ENCODE peak calls at places on chromosomes 5 and 9, in four cellular contexts. B, G, L and K are unnamed samples.
A peak's percentile ranks its signal among the peaks of the same experiment; 100 is the strongest.

GRCh38 chr5:74212336-74212735 is 428.2 kb downstream of the ENC1 start:
- DNase-seq in B (no peak), G (no peak), L (peak; percentile 76), K (no peak)

GRCh38 chr9:94029932-94030317 is 54.3 kb upstream of the PTPDC1 start:
- DNase-seq in B (no peak), G (no peak), L (no peak), K (no peak)

GRCh38 chr9:116154334-116154975 is 864 bp downstream of the PAPPA start:
- DNase-seq in B (no peak), G (no peak), L (peak; percentile 37), K (peak; percentile 68)

GRCh38 chr5:141677415-141677814 is 4.6 kb downstream of the ARAP3 start:
- DNase-seq in B (no peak), G (no peak), L (peak; percentile 62), K (no peak)

GRCh38 chr9:70079364-70080103 is 35.9 kb downstream of the MAMDC2 start:
- DNase-seq in B (no peak), G (no peak), L (no peak), K (no peak)

GRCh38 chr5:14177651-14178050 is 34.5 kb downstream of the TRIO start:
- DNase-seq in B (no peak), G (no peak), L (no peak), K (no peak)

GRCh38 chr9:90023861-90024260 is 419.0 kb downstream of the GADD45G start:
- DNase-seq in B (no peak), G (no peak), L (no peak), K (no peak)

GRCh38 chr9:78463750-78464149 is 166.8 kb downstream of the PSAT1 start:
- DNase-seq in B (no peak), G (no peak), L (no peak), K (no peak)

GRCh38 chr5:159310492-159310891 is 19.8 kb downstream of the IL12B start:
- DNase-seq in B (peak; percentile 36), G (peak; percentile 52), L (peak; percentile 67), K (peak; percentile 67)

GRCh38 chr9:89744255-89744648 is 139.4 kb downstream of the GADD45G start:
- DNase-seq in B (no peak), G (no peak), L (no peak), K (peak; percentile 56)

GRCh38 chr9:76759726-76760125 is 4.5 kb upstream of the PCA3 start:
- DNase-seq in B (no peak), G (peak; percentile 39), L (no peak), K (no peak)

GRCh38 chr9:112550531-112550930 is 63.9 kb downstream of the KIAA1958 start:
- DNase-seq in B (no peak), G (no peak), L (no peak), K (no peak)

GRCh38 chr5:98205691-98206461 is 567.6 kb upstream of the RGMB start:
- DNase-seq in B (peak; percentile 72), G (no peak), L (no peak), K (no peak)

GRCh38 chr5:59193616-59194319 is 610.9 kb downstream of the RAB3C start:
- DNase-seq in B (peak; percentile 95), G (no peak), L (no peak), K (peak; percentile 81)

GRCh38 chr9:83511051-83511450 is 27.1 kb downstream of the FRMD3 start:
- DNase-seq in B (peak; percentile 11), G (no peak), L (no peak), K (no peak)

GRCh38 chr5:170273968-170274710 is 23.4 kb downstream of the LCP2 start:
- DNase-seq in B (no peak), G (no peak), L (peak; percentile 75), K (no peak)

DNA sequence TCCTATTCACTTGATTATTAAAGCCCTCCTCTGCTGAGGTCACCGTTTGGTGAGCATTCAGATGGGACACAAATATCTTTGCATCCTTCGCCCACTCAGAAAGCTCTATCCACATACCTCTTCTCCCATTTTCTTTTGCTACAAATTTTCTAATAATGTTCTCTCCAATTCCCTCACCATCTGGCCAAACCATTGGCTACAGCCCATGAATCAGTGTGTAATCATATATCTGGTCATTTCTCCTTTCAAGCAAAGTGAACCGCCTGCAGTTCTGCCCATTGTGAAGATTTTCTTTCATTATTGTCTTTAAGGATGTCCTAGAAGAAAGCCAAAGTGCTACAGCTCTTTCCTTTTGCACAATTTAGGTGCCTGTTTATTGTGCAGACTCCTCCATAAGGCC is 54.2 kb upstream of the DAPK1 start:
- DNase-seq in B (no peak), G (no peak), L (no peak), K (no peak)
- H3K9ac ChIP-seq in B (no peak overlapping the region), G (no peak overlapping the region), L (no peak overlapping the region), K (no peak overlapping the region)

GRCh38 chr9:135772056-135773042 is 70.4 kb downstream of the KCNT1 start:
- DNase-seq in B (no peak), G (no peak), L (no peak), K (no peak)
- H3K4me1 ChIP-seq in B (no peaks in the 10 kb centered on the region), G (no peaks in the 10 kb centered on the region), L (no peaks in the 10 kb centered on the region), K (no peaks in the 10 kb centered on the region)

GRCh38 chr9:137550241-137550621 is at the start of gene PNPLA7:
- DNase-seq in B (peak; percentile 35), G (peak; percentile 95), L (peak; percentile 86), K (peak; percentile 96)
- TF ChIP-seq CTCF in B (no peak), G (no peak), L (no peak), K (no peak)

DNA sequence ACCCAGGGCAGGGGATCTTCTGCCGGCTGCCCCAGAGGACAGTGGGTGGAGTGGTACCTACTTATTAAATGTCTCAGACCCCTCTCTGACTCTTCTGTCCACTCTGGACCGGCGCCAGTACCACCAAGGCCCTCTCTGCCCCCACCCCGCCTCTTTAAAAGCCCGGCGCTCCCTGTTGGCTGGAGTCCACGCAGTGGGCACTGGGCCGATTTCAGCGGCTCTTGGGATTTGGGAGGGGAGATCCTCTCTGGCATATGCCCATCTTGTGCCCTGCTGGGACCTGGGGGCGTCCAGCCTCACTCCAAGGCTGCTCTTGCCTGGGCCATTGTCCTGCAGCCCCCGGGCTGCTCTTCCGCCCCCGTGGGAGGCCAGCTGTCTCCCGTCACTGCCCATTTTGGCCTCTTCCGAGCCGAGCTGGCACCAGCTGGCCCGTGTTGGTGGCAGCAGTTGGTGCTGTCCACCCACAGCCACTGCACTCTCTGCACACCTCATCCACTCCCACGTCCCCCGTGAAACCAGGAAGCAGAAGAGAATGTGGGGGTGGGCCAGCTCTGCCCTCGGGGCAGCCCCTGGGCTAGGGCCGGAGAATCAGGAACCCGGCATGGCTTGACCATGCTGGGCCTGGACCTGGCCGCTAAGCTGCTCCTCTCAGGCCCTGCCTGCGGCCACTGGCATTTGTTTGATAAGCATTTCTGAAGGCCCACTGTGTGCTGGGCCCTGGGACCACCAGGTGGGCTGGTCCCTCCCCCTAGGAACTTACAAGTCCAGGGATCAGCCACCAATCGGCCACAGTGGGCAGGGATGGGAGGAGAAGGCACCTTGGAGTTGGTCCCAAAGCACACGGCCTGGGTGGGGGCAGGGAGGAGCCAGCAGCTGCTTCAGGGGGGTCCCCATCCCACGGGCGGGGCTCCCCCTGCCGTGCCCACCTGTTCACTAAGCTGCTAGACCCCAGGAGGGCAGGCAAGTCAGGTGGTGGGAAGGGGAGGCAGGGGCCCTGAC is 2.1 kb downstream of the C8G start:
- DNase-seq in B (no peak), G (no peak), L (no peak), K (peak; percentile 76)
- H3K9ac ChIP-seq in B (no peak overlapping the region), G (no peak overlapping the region), L (no peak overlapping the region), K (no peak overlapping the region)

GRCh38 chr5:10579537-10580521 is 16.0 kb downstream of the ANKRD33B start:
- DNase-seq in B (no peak), G (no peak), L (no peak), K (no peak)
- H3K4me1 ChIP-seq in B (peaks cover 8% of the 10 kb centered on the region), G (no peaks in the 10 kb centered on the region), L (peaks cover 3% of the 10 kb centered on the region), K (peaks cover 4% of the 10 kb centered on the region)